ENCODE peak calls at places on chromosomes 3 and 15, in five cellular contexts. J, I, W, V and O are unnamed samples.

GRCh38 chr3:23161896-23162570 is 41.1 kb upstream of the UBE2E2 start:
- DNase-seq in V (no peak), I (no peak), J (peak), W (peak), O (no peak)

GRCh38 chr3:19221081-19221480 is 72.8 kb downstream of the KCNH8 start:
- DNase-seq in V (no peak), J (peak), W (no peak), I (no peak), O (peak)

GRCh38 chr15:52144656-52145055 is 32.1 kb upstream of the BCL2L10 start:
- DNase-seq in W (peak), V (no peak), I (no peak), J (peak), O (no peak)

GRCh38 chr15:98649621-98649995 is 1.3 kb downstream of the IGF1R start:
- DNase-seq in I (no peak), V (no peak), W (peak), J (peak), O (no peak)

GRCh38 chr3:46695962-46696922 is 2.8 kb upstream of the ALS2CL start:
- DNase-seq in J (no peak), W (peak), I (no peak), V (no peak), O (no peak)

GRCh38 chr15:62818691-62819090 is 223.9 kb upstream of the TPM1 start:
- DNase-seq in I (no peak), W (peak), J (no peak), V (no peak), O (no peak)

GRCh38 chr15:40054746-40055575 is 16.0 kb upstream of the SRP14 start:
- DNase-seq in W (peak), V (no peak), I (no peak), J (peak), O (no peak)

GRCh38 chr15:35349916-35350315 is 196.0 kb downstream of the DPH6 start:
- DNase-seq in J (no peak), V (no peak), W (no peak), I (no peak), O (no peak)

GRCh38 chr3:127016043-127016343 is 33.1 kb downstream of the PLXNA1 start:
- DNase-seq in J (no peak), W (no peak), V (no peak), I (no peak), O (no peak)

GRCh38 chr3:134003066-134003465 is 26.7 kb downstream of the SLCO2A1 start:
- DNase-seq in I (no peak), J (peak), V (no peak), W (no peak), O (no peak)

GRCh38 chr15:74869372-74869725 is 3.8 kb downstream of the SCAMP2 start:
- DNase-seq in I (no peak), V (no peak), W (peak), J (peak), O (no peak)

GRCh38 chr3:55483196-55484095 is 3.7 kb downstream of the WNT5A start:
- DNase-seq in V (peak), J (no peak), I (peak), W (peak), O (peak)

GRCh38 chr3:37990527-37990926 is at the start of gene VILL:
- DNase-seq in W (no peak), I (no peak), J (no peak), V (no peak), O (no peak)

GRCh38 chr3:16079519-16079918 is 95.0 kb upstream of the GALNT15 start:
- DNase-seq in V (no peak), W (no peak), I (no peak), J (no peak), O (no peak)

GRCh38 chr3:197430961-197431910 is 124.5 kb downstream of the BDH1 start:
- DNase-seq in V (no peak), W (peak), I (no peak), J (no peak), O (no peak)

GRCh38 chr3:14636496-14637087 is 15.0 kb upstream of the CCDC174 start:
- DNase-seq in W (no peak), J (no peak), V (no peak), I (no peak), O (no peak)

GRCh38 chr3:14632445-14632930 is 19.1 kb upstream of the CCDC174 start:
- DNase-seq in W (no peak), I (no peak), V (no peak), J (no peak), O (no peak)

GRCh38 chr3:14633819-14634424 is 17.6 kb upstream of the CCDC174 start:
- DNase-seq in V (peak), W (peak), I (peak), J (peak), O (peak)

GRCh38 chr3:14633417-14633816 is 18.1 kb upstream of the CCDC174 start:
- DNase-seq in I (no peak), J (no peak), V (no peak), W (no peak), O (no peak)

DNA sequence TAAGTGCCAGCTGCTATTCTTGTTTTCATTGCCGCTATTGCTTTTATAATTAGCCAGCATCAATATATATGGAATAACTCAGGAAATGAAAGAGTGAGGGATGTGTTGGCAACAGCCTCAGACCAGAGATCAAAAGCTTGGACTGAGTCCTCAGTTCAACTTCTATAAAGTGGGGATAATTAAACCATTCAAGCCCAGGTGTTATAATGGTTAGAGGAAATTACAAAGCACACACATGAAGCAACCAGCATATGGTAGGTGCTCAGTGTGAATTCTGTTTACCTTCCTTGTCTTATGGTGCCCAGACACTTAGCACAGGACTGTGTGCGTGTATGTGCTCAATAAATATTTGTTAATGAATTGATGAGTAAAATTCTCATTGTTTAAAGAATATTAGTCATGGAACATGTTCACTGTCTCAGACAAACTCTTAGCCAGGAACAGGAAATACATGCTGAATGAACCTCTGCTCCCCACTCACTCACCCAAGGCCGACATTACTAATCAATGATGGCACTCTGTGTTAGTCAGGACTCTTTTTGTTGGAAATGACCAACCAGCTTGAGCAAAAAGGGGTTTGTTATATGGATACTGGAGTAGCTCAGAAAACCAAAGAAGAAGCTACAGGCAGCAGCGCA is 16.7 kb upstream of the CCDC174 start:
- DNase-seq in J (no peak), I (no peak), V (no peak), W (no peak), O (no peak)
- H2AFZ ChIP-seq in J (no peak), I (no peak), V (no peak), W (no peak), O (no peak)

GRCh38 chr3:28846948-28847527 is 433.8 kb upstream of the RBMS3 start:
- DNase-seq in W (no peak), V (no peak), J (no peak), I (no peak), O (no peak)
- H2BK12ac ChIP-seq in W (no peak), V (no peak), J (no peak), I (no peak), O (no peak)

GRCh38 chr3:149969945-149970715 is 565 bp downstream of the PFN2 start:
- DNase-seq in V (peak), I (peak), W (peak), J (peak), O (peak)
- H2AFZ ChIP-seq in V (no peak), I (peak), W (peak), J (peak), O (no peak)

DNA sequence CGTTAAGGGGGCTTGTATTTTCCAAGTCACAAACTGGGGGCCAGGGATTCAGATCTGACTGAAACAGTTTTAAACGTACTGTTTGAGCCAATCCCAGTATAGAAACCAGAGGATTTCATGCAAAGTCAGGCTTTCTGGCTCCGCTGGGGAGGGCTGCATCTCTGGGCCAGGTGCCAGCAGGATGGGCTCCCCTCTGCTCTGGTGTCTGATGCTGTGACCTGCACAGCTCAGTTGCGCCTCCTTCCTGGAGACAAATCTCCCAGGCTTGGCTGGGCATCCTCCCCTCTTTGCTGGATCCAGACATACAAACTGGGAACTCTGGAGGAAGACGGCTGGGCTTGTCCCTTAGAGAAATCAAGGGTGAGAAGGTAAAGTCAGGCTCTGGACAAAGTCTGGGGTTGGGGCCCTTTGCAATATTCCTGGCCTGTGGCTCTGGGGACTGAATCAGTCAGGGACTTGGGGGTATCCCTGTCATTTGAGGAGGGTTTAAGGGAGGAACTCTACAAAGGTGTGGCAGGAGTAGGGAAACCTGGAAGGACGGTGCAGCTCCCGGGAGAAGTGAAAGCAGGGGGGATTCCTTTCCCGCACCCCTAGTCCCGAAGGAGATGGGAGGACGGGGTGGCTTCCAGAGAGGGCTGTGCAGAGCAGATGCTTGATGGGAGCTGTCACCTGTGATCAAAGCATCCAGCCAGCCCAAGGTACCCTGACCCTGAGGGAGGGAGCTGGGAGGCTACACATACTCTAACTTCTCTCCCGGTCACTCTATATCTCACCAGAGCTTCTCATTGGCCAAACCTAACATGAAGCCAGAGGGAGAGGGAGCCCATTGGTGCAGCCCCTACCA is 114.8 kb upstream of the ATP2B2 start:
- DNase-seq in I (no peak), W (no peak), J (no peak), V (no peak), O (no peak)
- H2BK12ac ChIP-seq in I (no peak), W (no peak), J (no peak), V (peak), O (no peak)

GRCh38 chr3:43525376-43525775 is 96.4 kb downstream of the ANO10 start:
- DNase-seq in W (no peak), I (no peak), J (no peak), V (no peak), O (no peak)
- H2AFZ ChIP-seq in W (no peak), I (no peak), J (no peak), V (no peak), O (no peak)